ENCODE peak calls at places on chromosomes 3 and 15, in six cellular contexts. Y is transverse colon, N is prostate gland, W is K562, J is uterus, I is ovary. Q is an unnamed sample.
A peak's percentile ranks its signal among the peaks of the same experiment; 100 is the strongest.

GRCh38 chr3:171640520-171641412 is 169.5 kb downstream of the PLD1 start:
- DNase-seq in Y (no peak), N (no peak), W (no peak), J (no peak), I (no peak), Q (peak; percentile 48)

GRCh38 chr15:58909616-58910015 is 23.9 kb downstream of the SLTM start:
- DNase-seq in Y (no peak), N (no peak), W (no peak), J (no peak), I (no peak), Q (no peak)

GRCh38 chr3:155356594-155357370 is 63.3 kb upstream of the STRIT1 start:
- DNase-seq in Y (no peak), N (no peak), W (no peak), J (no peak), I (no peak), Q (no peak)

GRCh38 chr3:54967586-54968244 is 39.9 kb upstream of the LRTM1 start:
- DNase-seq in Y (no peak), N (no peak), W (no peak), J (no peak), I (no peak), Q (no peak)

GRCh38 chr3:56725175-56725574 is 42.1 kb upstream of the TASOR start:
- DNase-seq in Y (peak; percentile 43), N (no peak), W (no peak), J (no peak), I (no peak), Q (no peak)

GRCh38 chr3:145716519-145716918 is 444.5 kb downstream of the PLOD2 start:
- DNase-seq in Y (no peak), N (no peak), W (no peak), J (no peak), I (no peak), Q (no peak)

GRCh38 chr15:35603298-35603697 is 57.3 kb upstream of the DPH6 start:
- DNase-seq in Y (no peak), N (no peak), W (no peak), J (no peak), I (no peak), Q (no peak)

GRCh38 chr3:74003712-74004111 is 379.0 kb upstream of the PDZRN3 start:
- DNase-seq in Y (no peak), N (no peak), W (no peak), J (no peak), I (no peak), Q (no peak)

GRCh38 chr3:13019243-13019701 is 54.0 kb downstream of the IQSEC1 start:
- DNase-seq in Y (no peak), N (no peak), W (peak; percentile 82), J (peak; percentile 64), I (peak; percentile 57), Q (no peak)

GRCh38 chr15:47820780-47821319 is 103.5 kb downstream of the SEMA6D start:
- DNase-seq in Y (no peak), N (no peak), W (no peak), J (no peak), I (no peak), Q (no peak)

GRCh38 chr3:179321585-179322322 is 1.1 kb upstream of the ZNF639 start:
- DNase-seq in Y (peak; percentile 25), N (no peak), W (peak; percentile 24), J (peak; percentile 37), I (peak; percentile 31), Q (no peak)

GRCh38 chr3:59968510-59968909 is 918.7 kb upstream of the CFAP20DC start:
- DNase-seq in Y (no peak), N (no peak), W (no peak), J (no peak), I (no peak), Q (no peak)

GRCh38 chr15:52559583-52559982 is 9.2 kb downstream of the ARPP19 start:
- DNase-seq in Y (no peak), N (no peak), W (no peak), J (no peak), I (no peak), Q (no peak)

GRCh38 chr3:129014793-129015345 is 13.8 kb downstream of the EFCC1 start:
- DNase-seq in Y (no peak), N (no peak), W (no peak), J (no peak), I (no peak), Q (no peak)

GRCh38 chr3:160477750-160478149 is 28.2 kb upstream of the TRIM59 start:
- DNase-seq in Y (no peak), N (no peak), W (no peak), J (no peak), I (no peak), Q (no peak)

GRCh38 chr15:29920515-29920914 is 98.2 kb upstream of the TJP1 start:
- DNase-seq in Y (no peak), N (peak; percentile 66), W (no peak), J (no peak), I (no peak), Q (no peak)

GRCh38 chr3:136070953-136071949 is 105.7 kb downstream of the PPP2R3A start:
- DNase-seq in Y (no peak), N (no peak), W (no peak), J (peak; percentile 27), I (no peak), Q (peak; percentile 64)

GRCh38 chr15:50059883-50060282 is 59.1 kb downstream of the ATP8B4 start:
- DNase-seq in Y (no peak), N (no peak), W (no peak), J (no peak), I (no peak), Q (no peak)

GRCh38 chr3:18445421-18446066 is 20.4 kb upstream of the SATB1 start:
- DNase-seq in Y (peak; percentile 35), N (peak; percentile 16), W (no peak), J (peak; percentile 21), I (peak; percentile 16), Q (no peak)

GRCh38 chr15:39908186-39908585 is 11.9 kb downstream of the GPR176 start:
- DNase-seq in Y (no peak), N (no peak), W (no peak), J (no peak), I (no peak), Q (no peak)

GRCh38 chr15:96324900-96325299 is 5.6 kb upstream of the NR2F2 start:
- DNase-seq in Y (no peak), N (no peak), W (no peak), J (no peak), I (no peak), Q (no peak)

GRCh38 chr15:96327155-96327741 is 3.3 kb upstream of the NR2F2 start:
- DNase-seq in Y (no peak), N (peak; percentile 64), W (peak; percentile 46), J (peak; percentile 22), I (no peak), Q (peak; percentile 18)

GRCh38 chr15:96325579-96326331 is 4.7 kb upstream of the NR2F2 start:
- DNase-seq in Y (no peak), N (no peak), W (no peak), J (no peak), I (no peak), Q (no peak)

GRCh38 chr15:96328101-96328958 is 2.2 kb upstream of the NR2F2 start:
- DNase-seq in Y (no peak), N (no peak), W (no peak), J (no peak), I (no peak), Q (no peak)

GRCh38 chr15:96326551-96327154 is 3.8 kb upstream of the NR2F2 start:
- DNase-seq in Y (peak; percentile 30), N (no peak), W (peak; percentile 42), J (peak; percentile 63), I (peak; percentile 66), Q (peak; percentile 25)
- H3K4me3 ChIP-seq in Y (peak overlapping the region; percentile 41), N (peak overlapping the region; percentile 50), W (peak overlapping the region; percentile 72), J (peak overlapping the region; percentile 69), I (peak overlapping the region; percentile 73), Q (peak overlapping the region; percentile 58)

GRCh38 chr3:81651139-81651538 is 110.3 kb downstream of the GBE1 start:
- DNase-seq in Y (no peak), N (no peak), W (no peak), J (no peak), I (no peak), Q (no peak)
- H3K4me1 ChIP-seq in Y (no peaks in the 10 kb centered on the region), N (no peaks in the 10 kb centered on the region), W (no peaks in the 10 kb centered on the region), J (no peaks in the 10 kb centered on the region), I (no peaks in the 10 kb centered on the region), Q (no peaks in the 10 kb centered on the region)

GRCh38 chr15:73889053-73889452 is 15.7 kb downstream of the TBC1D21 start:
- DNase-seq in Y (no peak), N (no peak), W (no peak), J (no peak), I (no peak), Q (no peak)

GRCh38 chr15:73891328-73891975 is 18.1 kb downstream of the TBC1D21 start:
- DNase-seq in Y (no peak), N (no peak), W (no peak), J (no peak), I (no peak), Q (no peak)

GRCh38 chr15:73887481-73887880 is 14.1 kb downstream of the TBC1D21 start:
- DNase-seq in Y (no peak), N (no peak), W (no peak), J (peak; percentile 10), I (no peak), Q (no peak)

GRCh38 chr15:73888224-73889041 is 15.1 kb downstream of the TBC1D21 start:
- DNase-seq in Y (no peak), N (no peak), W (no peak), J (peak; percentile 0), I (no peak), Q (no peak)

DNA sequence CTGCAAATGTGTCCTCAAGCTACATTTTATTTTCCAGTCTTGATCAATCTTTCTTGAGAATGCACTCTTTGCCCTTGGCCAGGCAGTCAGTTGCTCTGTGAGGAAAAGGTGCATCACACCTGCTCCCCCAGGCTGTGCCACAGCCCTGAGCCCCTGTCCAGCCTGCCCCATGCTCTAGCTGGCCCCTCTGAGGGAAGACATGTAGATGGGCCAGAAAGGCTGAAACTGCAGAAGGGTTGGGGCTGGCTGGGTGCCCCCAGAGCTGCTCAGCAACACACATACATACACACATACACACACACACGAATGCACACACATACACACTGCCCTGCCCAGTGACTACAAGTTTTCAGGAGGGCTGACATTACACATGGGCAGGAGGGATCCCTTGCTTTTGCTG is 16.4 kb downstream of the TBC1D21 start:
- DNase-seq in Y (no peak), N (no peak), W (no peak), J (no peak), I (no peak), Q (no peak)
- TF ChIP-seq POLR2A in Y (no peak), N (no peak), W (no peak), J (no peak), I (no peak), Q (no peak)

GRCh38 chr3:188197388-188197847 is 43.5 kb downstream of the LPP start:
- DNase-seq in Y (no peak), N (no peak), W (no peak), J (no peak), I (no peak), Q (no peak)
- H3K4me3 ChIP-seq in Y (no peak overlapping the region), N (no peak overlapping the region), W (no peak overlapping the region), J (no peak overlapping the region), I (no peak overlapping the region), Q (no peak overlapping the region)

DNA sequence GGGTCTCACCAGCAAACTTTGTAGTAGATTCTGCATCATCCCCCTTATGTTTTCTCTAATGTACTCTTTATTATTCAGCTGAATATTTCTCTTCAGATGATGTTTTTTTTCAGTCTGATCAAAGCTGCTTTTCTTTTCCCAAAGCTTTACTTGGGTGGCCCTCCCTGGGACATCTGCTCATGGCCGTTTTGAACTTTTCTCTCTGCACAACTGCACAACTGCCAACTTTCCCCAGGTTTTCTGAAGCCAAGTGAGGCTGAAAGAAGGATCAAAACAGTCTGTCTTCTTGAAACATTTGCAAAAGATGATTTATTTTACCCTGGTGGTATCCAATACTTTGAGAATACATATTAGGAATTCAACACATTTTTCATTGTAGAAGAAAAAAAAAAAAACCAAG is 43.0 kb downstream of the GASK1A start:
- DNase-seq in Y (no peak), N (no peak), W (no peak), J (no peak), I (no peak), Q (no peak)
- H3K4me1 ChIP-seq in Y (peaks cover 7% of the 10 kb centered on the region), N (no peaks in the 10 kb centered on the region), W (no peaks in the 10 kb centered on the region), J (no peaks in the 10 kb centered on the region), I (peaks cover 8% of the 10 kb centered on the region), Q (no peaks in the 10 kb centered on the region)